ENCODE peak calls at places on chromosome 14, in ten cellular contexts. I is IMR-90, N is endothelial cell of umbilical vein, Y is fibroblast of lung, J is mesenchymal stem cell, Q is GM23248, D is PC-3, W is neuronal stem cell, T is H1, X is K562. O is an unnamed sample.

GRCh38 chr14:93903342-93904184 is 23.6 kb upstream of the FAM181A start:
- DNase-seq in Q (peak; percentile 34), D (peak; percentile 18), X (no peak), J (no peak), W (no peak), Y (no peak), T (no peak), N (no peak), I (no peak), O (peak; percentile 74)

GRCh38 chr14:72990171-72990570 is 36.7 kb downstream of the ZFYVE1 start:
- DNase-seq in N (no peak), X (no peak), D (no peak), Y (no peak), W (no peak), T (no peak), Q (no peak), J (no peak), I (no peak), O (no peak)

GRCh38 chr14:56339855-56340701 is 221.9 kb downstream of the PELI2 start:
- DNase-seq in W (peak; percentile 53), N (peak; percentile 89), J (peak; percentile 98), D (peak; percentile 89), I (peak; percentile 98), Y (peak; percentile 97), Q (peak; percentile 98), X (peak; percentile 40), T (no peak), O (peak; percentile 88)

GRCh38 chr14:58738876-58739275 is 101.1 kb downstream of the DACT1 start:
- DNase-seq in T (no peak), N (no peak), D (peak; percentile 30), I (no peak), W (no peak), J (peak; percentile 56), X (no peak), Q (peak; percentile 58), Y (no peak), O (no peak)

GRCh38 chr14:78043349-78043748 is 126.8 kb upstream of the NRXN3 start:
- DNase-seq in W (no peak), N (no peak), Q (no peak), J (no peak), X (no peak), D (no peak), T (no peak), I (no peak), Y (no peak), O (no peak)

GRCh38 chr14:99136047-99136400 is 136.0 kb downstream of the BCL11B start:
- DNase-seq in J (no peak), Y (no peak), W (no peak), I (no peak), X (no peak), Q (no peak), N (no peak), T (no peak), D (no peak), O (no peak)

GRCh38 chr14:99838555-99839193 is 45.5 kb downstream of the EML1 start:
- DNase-seq in I (peak; percentile 59), T (no peak), Q (no peak), Y (peak; percentile 13), N (no peak), D (peak; percentile 36), W (peak; percentile 81), X (no peak), J (peak; percentile 36), O (no peak)

GRCh38 chr14:50319293-50319692 is 7.2 kb downstream of the DMAC2L start:
- DNase-seq in Q (peak; percentile 65), N (no peak), T (no peak), I (peak; percentile 46), Y (peak; percentile 30), W (no peak), J (peak; percentile 58), X (no peak), D (peak; percentile 18), O (no peak)

GRCh38 chr14:71703477-71703876 is 228.8 kb upstream of the RGS6 start:
- DNase-seq in Q (peak; percentile 92), Y (peak; percentile 39), J (peak; percentile 12), X (no peak), D (no peak), W (no peak), N (no peak), I (peak; percentile 76), T (no peak), O (no peak)

GRCh38 chr14:64337901-64338615 is 43.9 kb upstream of the ESR2 start:
- DNase-seq in X (peak; percentile 20), N (peak; percentile 69), D (peak; percentile 71), I (peak; percentile 58), W (peak; percentile 75), J (peak; percentile 75), Y (peak; percentile 54), Q (peak; percentile 87), T (peak; percentile 19), O (peak; percentile 78)

GRCh38 chr14:90456551-90456950 is 59.7 kb downstream of the CALM1 start:
- DNase-seq in W (no peak), Y (no peak), Q (no peak), D (no peak), N (no peak), I (no peak), T (no peak), J (no peak), X (no peak), O (no peak)

GRCh38 chr14:20986811-20987210 is 3.0 kb upstream of the METTL17 start:
- DNase-seq in T (no peak), D (peak; percentile 95), X (peak; percentile 30), J (peak; percentile 91), Y (peak; percentile 91), W (no peak), Q (peak; percentile 96), I (peak; percentile 96), N (peak; percentile 75), O (no peak)

GRCh38 chr14:96170961-96171592 is 33.6 kb upstream of the BDKRB2 start:
- DNase-seq in J (no peak), Q (no peak), W (no peak), D (no peak), Y (no peak), I (no peak), X (no peak), N (no peak), T (no peak), O (no peak)

GRCh38 chr14:71332476-71332875 is 425.2 kb downstream of the PCNX1 start:
- DNase-seq in X (no peak), I (no peak), Y (no peak), W (no peak), D (no peak), N (no peak), T (no peak), J (no peak), Q (no peak), O (no peak)

GRCh38 chr14:40618225-40618898 is 988.3 kb upstream of the LRFN5 start:
- DNase-seq in Y (no peak), X (no peak), N (no peak), Q (no peak), J (no peak), D (no peak), W (no peak), T (no peak), I (no peak), O (no peak)

GRCh38 chr14:40629144-40629543 is 977.5 kb upstream of the LRFN5 start:
- DNase-seq in W (no peak), I (no peak), D (no peak), T (no peak), N (no peak), Q (no peak), X (no peak), J (no peak), Y (no peak), O (no peak)

GRCh38 chr14:40623641-40624040 is 983.0 kb upstream of the LRFN5 start:
- DNase-seq in T (no peak), N (no peak), D (peak; percentile 21), Q (no peak), X (no peak), J (no peak), Y (no peak), W (no peak), I (no peak), O (no peak)
- H3K9me3 ChIP-seq in T (no peaks in the 10 kb centered on the region), N (peaks cover 3% of the 10 kb centered on the region), D (no peaks in the 10 kb centered on the region), Q (no peaks in the 10 kb centered on the region), X (no peaks in the 10 kb centered on the region), J (no peaks in the 10 kb centered on the region), Y (no peaks in the 10 kb centered on the region), W (no peaks in the 10 kb centered on the region), I (peaks cover 3% of the 10 kb centered on the region), O (peaks cover 48% of the 10 kb centered on the region)

GRCh38 chr14:68546839-68547238 is 246.0 kb downstream of the ZFP36L1 start:
- DNase-seq in J (peak; percentile 84), Y (peak; percentile 86), N (no peak), T (no peak), W (no peak), Q (peak; percentile 94), D (peak; percentile 74), I (peak; percentile 88), X (no peak), O (no peak)
- H3K27ac ChIP-seq in J (no peak overlapping the region), Y (peak overlapping the region; percentile 100), N (no peak overlapping the region), T (no peak overlapping the region), W (no peak overlapping the region), Q (peak overlapping the region; percentile 99), D (peak overlapping the region; percentile 98), I (peak overlapping the region; percentile 95), X (no peak overlapping the region), O (no peak overlapping the region)

DNA sequence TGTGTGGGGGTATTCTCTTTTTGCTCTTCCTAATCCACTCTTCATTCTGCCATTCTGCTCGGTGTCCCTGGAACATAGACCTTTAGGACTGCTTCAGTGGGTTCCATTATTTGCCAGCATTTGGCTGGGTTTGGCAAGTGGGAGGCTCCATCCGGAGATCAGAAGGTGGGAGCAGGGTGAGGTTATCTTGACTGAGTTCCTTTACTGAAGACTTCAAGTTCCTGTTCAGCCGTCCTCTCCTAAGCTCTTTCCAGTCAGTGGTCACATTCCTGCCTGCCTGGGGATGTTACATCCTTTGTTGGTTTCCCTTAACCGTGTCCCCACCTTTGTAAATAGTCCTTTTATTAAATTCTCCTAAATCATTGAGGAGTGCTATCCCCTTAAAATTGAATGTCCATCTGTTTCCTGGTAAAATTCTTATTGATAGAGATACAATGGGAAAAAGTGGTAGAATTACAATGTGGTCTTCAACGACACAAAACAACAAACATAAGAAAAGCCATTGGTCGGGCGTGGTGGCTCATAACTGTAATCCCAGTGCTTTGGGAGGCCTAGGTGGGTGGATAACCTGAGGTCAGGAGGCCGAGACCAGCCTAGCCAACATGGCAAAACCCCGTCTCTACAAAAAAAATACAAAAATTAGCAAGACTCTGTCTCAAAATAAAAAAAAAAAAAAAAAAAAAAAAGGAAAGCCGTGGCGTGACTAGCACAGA is 5.0 kb upstream of the MIA2 start:
- DNase-seq in Y (no peak), Q (no peak), W (no peak), T (no peak), N (no peak), X (no peak), I (no peak), D (no peak), J (no peak), O (no peak)
- H2AFZ ChIP-seq in Y (no peak overlapping the region), Q (peak overlapping the region; percentile 64), W (no peak overlapping the region), T (no peak overlapping the region), N (peak overlapping the region; percentile 3), X (peak overlapping the region; percentile 84), I (no peak overlapping the region), D (no peak overlapping the region), J (no peak overlapping the region), O (peak overlapping the region; percentile 2)

DNA sequence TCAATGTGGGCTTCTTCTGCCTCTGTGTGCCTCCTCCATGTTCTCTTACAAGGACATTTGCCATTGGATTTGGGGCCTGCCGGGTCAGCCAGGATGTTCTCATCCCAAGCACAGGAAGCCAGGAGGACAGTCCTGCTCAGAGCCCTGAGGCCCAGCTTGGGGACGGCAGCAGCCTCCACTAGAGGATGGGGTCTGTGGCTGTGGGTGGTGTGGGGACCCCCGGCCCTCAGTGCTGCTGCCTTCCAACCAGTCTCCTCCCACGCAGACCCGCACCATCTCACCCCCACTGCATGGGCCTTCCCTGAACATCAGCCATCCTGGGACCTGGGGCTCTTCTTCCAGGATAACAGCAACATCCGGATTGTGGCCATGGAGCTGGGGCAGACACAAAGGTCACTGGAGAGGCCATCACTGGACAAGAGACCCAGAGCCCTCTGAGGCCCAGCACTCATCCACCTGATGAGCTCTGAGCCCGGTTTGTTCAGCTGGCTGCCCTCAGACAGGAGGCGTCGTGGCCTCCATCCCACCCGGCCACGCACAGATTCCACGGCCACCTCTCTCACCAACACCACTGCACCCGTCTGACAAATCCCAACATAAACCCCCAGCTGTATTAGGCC is 56.5 kb upstream of the C14orf180 start:
- DNase-seq in Y (no peak), W (no peak), X (no peak), D (no peak), I (no peak), N (no peak), T (no peak), Q (no peak), J (no peak), O (no peak)
- H3K9me3 ChIP-seq in Y (no peaks in the 10 kb centered on the region), W (peaks cover 17% of the 10 kb centered on the region), X (no peaks in the 10 kb centered on the region), D (no peaks in the 10 kb centered on the region), I (peaks cover 24% of the 10 kb centered on the region), N (no peaks in the 10 kb centered on the region), T (peaks cover 4% of the 10 kb centered on the region), Q (no peaks in the 10 kb centered on the region), J (peaks cover 5% of the 10 kb centered on the region), O (no peaks in the 10 kb centered on the region)

O was measured in Karpas-422.